ENCODE peak calls at places on chromosomes 3 and 15, in five cellular contexts. T, W, V, E and F are unnamed samples.
A peak's percentile ranks its signal among the peaks of the same experiment; 100 is the strongest.

GRCh38 chr3:72547183-72547582 is 301.1 kb downstream of the SHQ1 start:
- DNase-seq in T (no peak), W (no peak), V (no peak), E (no peak), F (no peak)

GRCh38 chr15:47196057-47196456 is 521.2 kb upstream of the SEMA6D start:
- DNase-seq in T (peak; percentile 66), W (peak; percentile 90), V (peak; percentile 68), E (peak; percentile 91), F (peak; percentile 18)

GRCh38 chr3:39505866-39506738 is 38.6 kb downstream of the MOBP start:
- DNase-seq in T (no peak), W (no peak), V (no peak), E (peak; percentile 64), F (no peak)

GRCh38 chr15:25242957-25243799 is 195.6 kb downstream of the UBE3A start:
- DNase-seq in T (no peak), W (peak; percentile 81), V (no peak), E (no peak), F (no peak)

GRCh38 chr3:49244589-49245205 is 32.3 kb downstream of the C3orf62 start:
- DNase-seq in T (peak; percentile 63), W (no peak), V (peak; percentile 59), E (no peak), F (no peak)

GRCh38 chr15:88256261-88257230 is at the start of gene NTRK3:
- DNase-seq in T (peak; percentile 49), W (no peak), V (no peak), E (peak; percentile 36), F (no peak)

GRCh38 chr15:40445411-40446055 is 4.8 kb downstream of the BAHD1 start:
- DNase-seq in T (no peak), W (no peak), V (no peak), E (peak; percentile 49), F (no peak)

GRCh38 chr3:106065831-106066230 is 197.0 kb upstream of the CBLB start:
- DNase-seq in T (peak; percentile 17), W (no peak), V (no peak), E (no peak), F (no peak)

GRCh38 chr15:34855893-34856292 is 60.5 kb upstream of the ACTC1 start:
- DNase-seq in T (no peak), W (no peak), V (peak; percentile 13), E (peak; percentile 12), F (no peak)

GRCh38 chr3:82100378-82100777 is 338.9 kb upstream of the GBE1 start:
- DNase-seq in T (peak; percentile 5), W (no peak), V (peak; percentile 73), E (peak; percentile 18), F (no peak)

GRCh38 chr15:40909662-40910625 is 15.7 kb downstream of the VPS18 start:
- DNase-seq in T (no peak), W (no peak), V (no peak), E (peak; percentile 66), F (no peak)

GRCh38 chr3:132629928-132630327 is 29.7 kb downstream of the ACAD11 start:
- DNase-seq in T (no peak), W (no peak), V (peak; percentile 61), E (peak; percentile 60), F (no peak)

GRCh38 chr3:9349321-9350117 is 13.3 kb upstream of the THUMPD3 start:
- DNase-seq in T (no peak), W (no peak), V (peak; percentile 15), E (peak; percentile 70), F (peak; percentile 10)

GRCh38 chr3:189001559-189001958 is 170.2 kb upstream of the TPRG1 start:
- DNase-seq in T (peak; percentile 44), W (no peak), V (peak; percentile 68), E (peak; percentile 66), F (no peak)

GRCh38 chr3:71444028-71444860 is 139.3 kb downstream of the FOXP1 start:
- DNase-seq in T (no peak), W (no peak), V (peak; percentile 67), E (peak; percentile 75), F (peak; percentile 70)

GRCh38 chr15:71595846-71596553 is 214.4 kb upstream of the NR2E3 start:
- DNase-seq in T (no peak), W (no peak), V (no peak), E (no peak), F (no peak)

GRCh38 chr15:40796041-40796440 is 10.8 kb upstream of the ZFYVE19 start:
- DNase-seq in T (peak; percentile 18), W (no peak), V (no peak), E (no peak), F (no peak)

GRCh38 chr15:80609512-80609946 is 85.6 kb upstream of the ABHD17C start:
- DNase-seq in T (no peak), W (peak; percentile 56), V (peak; percentile 49), E (peak; percentile 88), F (no peak)

GRCh38 chr15:81612631-81613030 is 238.6 kb upstream of the TMC3 start:
- DNase-seq in T (no peak), W (no peak), V (no peak), E (no peak), F (no peak)

GRCh38 chr3:166013073-166013679 is 176.0 kb upstream of the BCHE start:
- DNase-seq in T (peak; percentile 46), W (no peak), V (peak; percentile 10), E (peak; percentile 58), F (no peak)

GRCh38 chr3:161171639-161172552 is 49.2 kb upstream of the NMD3 start:
- DNase-seq in T (peak; percentile 1), W (no peak), V (no peak), E (peak; percentile 39), F (no peak)
- TF ChIP-seq CTCF in T (no peak), W (peak; percentile 29), V (no peak), E (peak; percentile 41), F (no peak)

GRCh38 chr15:79170256-79170664 is 79.7 kb upstream of the RASGRF1 start:
- DNase-seq in T (peak; percentile 52), W (peak; percentile 62), V (peak; percentile 84), E (peak; percentile 18), F (no peak)

GRCh38 chr15:79169531-79170123 is 79.0 kb upstream of the RASGRF1 start:
- DNase-seq in T (no peak), W (peak; percentile 66), V (no peak), E (peak; percentile 16), F (no peak)

GRCh38 chr15:79167776-79168175 is 77.2 kb upstream of the RASGRF1 start:
- DNase-seq in T (no peak), W (no peak), V (no peak), E (no peak), F (no peak)

GRCh38 chr15:79166311-79166955 is 75.9 kb upstream of the RASGRF1 start:
- DNase-seq in T (no peak), W (peak; percentile 56), V (no peak), E (no peak), F (no peak)

DNA sequence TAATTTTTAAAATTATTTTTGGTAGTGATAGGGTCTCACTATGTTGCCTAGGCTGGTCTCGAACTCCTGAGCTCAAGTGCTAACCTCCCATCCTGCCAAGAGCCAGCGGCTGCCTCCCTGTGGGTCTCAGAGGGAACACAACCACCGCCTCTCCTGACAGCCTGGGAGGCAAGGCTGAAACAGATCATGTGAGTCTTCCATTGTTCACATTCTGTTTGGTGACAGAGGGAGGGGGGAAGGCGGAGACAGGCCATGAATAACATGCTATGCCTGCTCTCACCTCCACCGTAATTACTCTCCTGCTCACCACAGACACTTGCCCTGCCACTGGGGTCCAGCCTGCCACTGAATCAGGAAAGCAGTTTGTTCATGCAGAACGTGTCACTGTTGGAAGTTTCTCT is 78.3 kb upstream of the RASGRF1 start:
- DNase-seq in T (peak; percentile 48), W (peak; percentile 70), V (no peak), E (peak; percentile 64), F (no peak)
- TF ChIP-seq CTCF in T (no peak), W (peak; percentile 31), V (no peak), E (peak; percentile 25), F (no peak)

GRCh38 chr3:154225536-154225935 is 98.8 kb downstream of the DHX36 start:
- DNase-seq in T (no peak), W (no peak), V (no peak), E (no peak), F (no peak)
- TF ChIP-seq CTCF in T (no peak), W (no peak), V (no peak), E (no peak), F (no peak)

GRCh38 chr3:153853163-153853562 is 268.0 kb upstream of the ARHGEF26 start:
- DNase-seq in T (no peak), W (no peak), V (no peak), E (no peak), F (no peak)

GRCh38 chr3:153856932-153857331 is 264.3 kb upstream of the ARHGEF26 start:
- DNase-seq in T (no peak), W (no peak), V (no peak), E (peak; percentile 11), F (no peak)

GRCh38 chr3:153852355-153852754 is 268.8 kb upstream of the ARHGEF26 start:
- DNase-seq in T (no peak), W (no peak), V (no peak), E (no peak), F (no peak)

DNA sequence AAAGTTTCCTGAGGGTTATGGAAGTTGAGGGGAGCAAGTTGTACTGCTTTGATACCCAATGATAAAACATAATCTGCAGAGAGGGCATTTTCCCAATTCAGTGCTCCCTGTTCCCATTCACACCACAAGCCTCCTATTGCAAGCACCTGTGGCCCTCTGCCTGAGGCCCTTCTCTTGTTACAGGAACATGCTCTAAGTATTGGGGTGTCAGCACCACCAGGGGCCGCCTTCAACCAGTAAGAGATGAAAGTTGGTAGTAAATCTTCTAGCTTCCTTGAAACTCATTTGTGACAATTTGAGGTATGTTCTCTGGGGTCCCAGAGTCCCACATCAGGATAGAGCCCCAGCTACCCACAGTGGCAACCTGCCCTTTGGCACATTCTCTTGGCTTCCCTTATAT is 265.4 kb upstream of the ARHGEF26 start:
- DNase-seq in T (no peak), W (no peak), V (no peak), E (no peak), F (no peak)
- TF ChIP-seq CTCF in T (no peak), W (no peak), V (no peak), E (no peak), F (peak; percentile 7)

DNA sequence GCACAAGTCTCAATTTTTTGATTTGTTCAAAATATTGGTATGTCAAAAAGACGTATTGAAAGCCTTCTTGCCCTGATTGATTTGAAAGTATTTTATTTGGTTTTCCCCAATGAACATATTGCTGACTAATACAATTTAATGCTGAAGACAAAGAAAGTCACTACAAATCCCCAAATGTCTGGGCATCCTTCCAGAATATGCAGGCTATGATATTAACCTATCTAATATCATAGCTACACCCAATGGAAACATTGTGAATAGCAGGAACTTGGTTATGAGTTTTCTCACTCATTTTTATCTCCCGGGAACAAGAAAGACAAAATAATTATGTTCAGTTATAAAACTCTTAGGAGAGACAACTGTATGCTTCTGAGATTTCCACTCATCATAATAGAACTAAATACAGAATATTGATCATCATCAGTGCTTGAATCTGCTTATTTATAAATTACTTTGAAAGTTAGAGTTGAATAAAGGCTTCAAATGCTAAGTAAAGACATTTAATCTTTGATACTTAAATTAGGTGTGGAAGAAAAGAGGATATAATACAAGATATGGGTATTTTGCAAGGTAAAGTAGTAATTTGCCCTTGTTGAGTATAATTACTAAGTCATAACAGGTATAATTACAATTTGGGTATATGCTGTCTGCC is 483.9 kb downstream of the RBMS3 start:
- DNase-seq in T (peak; percentile 70), W (no peak), V (peak; percentile 26), E (peak; percentile 96), F (no peak)
- TF ChIP-seq CTCF in T (peak; percentile 75), W (peak; percentile 77), V (peak; percentile 93), E (peak; percentile 86), F (peak; percentile 7)

GRCh38 chr3:12139111-12139511 is 19.6 kb downstream of the TIMP4 start:
- DNase-seq in T (peak; percentile 68), W (no peak), V (peak; percentile 33), E (peak; percentile 89), F (no peak)
- TF ChIP-seq CTCF in T (peak; percentile 67), W (peak; percentile 82), V (peak; percentile 42), E (peak; percentile 82), F (peak; percentile 37)

GRCh38 chr3:62833538-62833937 is 41.7 kb downstream of the CADPS start:
- DNase-seq in T (peak; percentile 1), W (no peak), V (peak; percentile 3), E (no peak), F (no peak)
- TF ChIP-seq CTCF in T (no peak), W (no peak), V (no peak), E (peak; percentile 17), F (peak; percentile 49)